ENCODE peak calls at places on chromosomes 16 and 17, in nine cellular contexts. J, Q, Z, G, T, F, I, O and U are unnamed samples.

GRCh38 chr17:32648450-32648849 is 161.7 kb downstream of the CDK5R1 start:
- DNase-seq in Z (no peak), I (no peak), G (no peak), Q (no peak), F (no peak), J (no peak), O (no peak), T (no peak), U (no peak)

GRCh38 chr17:18224428-18225120 is 861 bp upstream of the LLGL1 start:
- DNase-seq in Q (peak; percentile 70), Z (no peak), I (no peak), O (no peak), T (no peak), G (peak; percentile 67), J (no peak), F (no peak), U (no peak)

GRCh38 chr16:70691223-70692129 is 5.6 kb upstream of the MTSS2 start:
- DNase-seq in Z (no peak), F (no peak), O (no peak), G (peak; percentile 98), Q (peak; percentile 74), I (peak; percentile 87), T (peak; percentile 88), J (peak; percentile 55), U (peak; percentile 13)

GRCh38 chr17:7823581-7824001 is 10.4 kb upstream of the KDM6B start:
- DNase-seq in I (no peak), T (no peak), G (no peak), Z (no peak), J (no peak), Q (no peak), O (no peak), F (peak; percentile 2), U (no peak)

GRCh38 chr17:75625813-75626486 is 7.3 kb upstream of the SMIM5 start:
- DNase-seq in Z (peak; percentile 47), F (peak; percentile 19), J (no peak), I (no peak), G (no peak), T (no peak), O (no peak), Q (no peak), U (no peak)

GRCh38 chr17:51064061-51064735 is 56.5 kb downstream of the SPAG9 start:
- DNase-seq in O (no peak), J (no peak), I (no peak), T (no peak), Q (no peak), Z (no peak), F (no peak), G (no peak), U (no peak)

GRCh38 chr17:65345261-65346060 is 208.3 kb downstream of the RGS9 start:
- DNase-seq in T (no peak), Z (no peak), F (no peak), I (no peak), Q (no peak), J (no peak), G (no peak), O (no peak), U (no peak)

GRCh38 chr17:76013377-76013932 is 12.8 kb downstream of the CDK3 start:
- DNase-seq in T (no peak), Z (no peak), J (no peak), I (no peak), G (no peak), F (no peak), Q (no peak), O (no peak), U (no peak)

GRCh38 chr16:88195911-88196465 is 186.8 kb upstream of the ZNF469 start:
- DNase-seq in G (no peak), J (no peak), Q (no peak), I (no peak), T (no peak), F (no peak), Z (no peak), O (no peak), U (no peak)

GRCh38 chr17:61065263-61065773 is 334.3 kb upstream of the TBX2 start:
- DNase-seq in I (no peak), F (no peak), O (no peak), T (no peak), Q (no peak), J (no peak), G (no peak), Z (no peak), U (peak; percentile 6)